ENCODE peak calls at places on chromosomes 4 and X, in five cellular contexts. One of them, this sample, is unnamed.

GRCh38 chr4:128242601-128243000 is 45.0 kb downstream of the PGRMC2 start:
- DNase-seq in transverse colon: no peak
- DNase-seq in ovary: no peak
- DNase-seq in OCI-LY7: no peak
- DNase-seq in dorsolateral prefrontal cortex: no peak
- DNase-seq in this sample: no peak

GRCh38 chr4:152690706-152691651 is 11.2 kb upstream of the TMEM154 start:
- DNase-seq in dorsolateral prefrontal cortex: no peak
- DNase-seq in transverse colon: no peak
- DNase-seq in OCI-LY7: no peak
- DNase-seq in ovary: no peak
- DNase-seq in this sample: no peak

GRCh38 chr4:141416219-141416618 is 195.5 kb downstream of the ZNF330 start:
- DNase-seq in dorsolateral prefrontal cortex: no peak
- DNase-seq in OCI-LY7: no peak
- DNase-seq in ovary: no peak
- DNase-seq in transverse colon: no peak
- DNase-seq in this sample: no peak

GRCh38 chr4:79325864-79326328 is at the start of gene NAA11:
- DNase-seq in OCI-LY7: no peak
- DNase-seq in ovary: no peak
- DNase-seq in dorsolateral prefrontal cortex: no peak
- DNase-seq in transverse colon: no peak
- DNase-seq in this sample: no peak

GRCh38 chrX:148037020-148037419 is 55.9 kb downstream of the FMR1NB start:
- DNase-seq in transverse colon: no peak
- DNase-seq in ovary: no peak
- DNase-seq in dorsolateral prefrontal cortex: no peak
- DNase-seq in OCI-LY7: no peak
- DNase-seq in this sample: no peak

GRCh38 chrX:72142094-72142843 is 10.6 kb upstream of the RTL5 start:
- DNase-seq in ovary: no peak
- DNase-seq in OCI-LY7: no peak
- DNase-seq in dorsolateral prefrontal cortex: no peak
- DNase-seq in transverse colon: no peak
- DNase-seq in this sample: no peak

GRCh38 chrX:1591863-1592127 is 391 bp downstream of the AKAP17A start:
- DNase-seq in transverse colon: no peak
- DNase-seq in OCI-LY7: no peak
- DNase-seq in ovary: no peak
- DNase-seq in dorsolateral prefrontal cortex: no peak
- DNase-seq in this sample: no peak

GRCh38 chrX:47168495-47169073 is 23.6 kb downstream of the RBM10 start:
- DNase-seq in OCI-LY7: no peak
- DNase-seq in dorsolateral prefrontal cortex: no peak
- DNase-seq in ovary: peak
- DNase-seq in transverse colon: no peak
- DNase-seq in this sample: no peak

GRCh38 chrX:18534949-18535348 is 109.5 kb downstream of the CDKL5 start:
- DNase-seq in OCI-LY7: no peak
- DNase-seq in dorsolateral prefrontal cortex: no peak
- DNase-seq in ovary: no peak
- DNase-seq in transverse colon: no peak
- DNase-seq in this sample: no peak

GRCh38 chr4:81255524-81255923 is 40.5 kb upstream of the PRKG2 start:
- DNase-seq in OCI-LY7: no peak
- DNase-seq in transverse colon: no peak
- DNase-seq in ovary: no peak
- DNase-seq in dorsolateral prefrontal cortex: no peak
- DNase-seq in this sample: no peak

GRCh38 chr4:161577604-161578301 is 586.0 kb downstream of the FSTL5 start:
- DNase-seq in transverse colon: no peak
- DNase-seq in dorsolateral prefrontal cortex: no peak
- DNase-seq in ovary: no peak
- DNase-seq in OCI-LY7: no peak
- DNase-seq in this sample: no peak

GRCh38 chr4:2827071-2827873 is 16.4 kb upstream of the ADD1 start:
- DNase-seq in dorsolateral prefrontal cortex: peak
- DNase-seq in ovary: peak
- DNase-seq in transverse colon: no peak
- DNase-seq in OCI-LY7: no peak
- DNase-seq in this sample: no peak

GRCh38 chr4:26238782-26239647 is 81.8 kb upstream of the RBPJ start:
- DNase-seq in transverse colon: no peak
- DNase-seq in dorsolateral prefrontal cortex: no peak
- DNase-seq in OCI-LY7: no peak
- DNase-seq in ovary: no peak
- DNase-seq in this sample: no peak

GRCh38 chr4:40749717-40750460 is at the start of gene NSUN7:
- DNase-seq in ovary: peak
- DNase-seq in transverse colon: peak
- DNase-seq in dorsolateral prefrontal cortex: no peak
- DNase-seq in OCI-LY7: peak
- DNase-seq in this sample: peak

GRCh38 chrX:15451913-15452312 is 41.2 kb downstream of the PIR start:
- DNase-seq in transverse colon: no peak
- DNase-seq in OCI-LY7: no peak
- DNase-seq in dorsolateral prefrontal cortex: no peak
- DNase-seq in ovary: peak
- DNase-seq in this sample: no peak

GRCh38 chrX:22365460-22365859 is 92.7 kb downstream of the CBLL2 start:
- DNase-seq in dorsolateral prefrontal cortex: no peak
- DNase-seq in OCI-LY7: no peak
- DNase-seq in ovary: no peak
- DNase-seq in transverse colon: no peak
- DNase-seq in this sample: no peak

GRCh38 chr4:74293558-74293957 is 14.7 kb upstream of the EPGN start:
- DNase-seq in dorsolateral prefrontal cortex: no peak
- DNase-seq in transverse colon: no peak
- DNase-seq in ovary: no peak
- DNase-seq in OCI-LY7: no peak
- DNase-seq in this sample: no peak

GRCh38 chr4:87268401-87268800 is 48.0 kb upstream of the KLHL8 start:
- DNase-seq in OCI-LY7: no peak
- DNase-seq in ovary: no peak
- DNase-seq in dorsolateral prefrontal cortex: no peak
- DNase-seq in transverse colon: no peak
- DNase-seq in this sample: no peak

GRCh38 chr4:154024097-154024496 is 235.2 kb upstream of the SFRP2 start:
- DNase-seq in OCI-LY7: no peak
- DNase-seq in transverse colon: no peak
- DNase-seq in ovary: no peak
- DNase-seq in dorsolateral prefrontal cortex: no peak
- DNase-seq in this sample: no peak

GRCh38 chrX:154014429-154015380 is 5.0 kb downstream of the IRAK1 start:
- DNase-seq in dorsolateral prefrontal cortex: no peak
- DNase-seq in ovary: no peak
- DNase-seq in transverse colon: no peak
- DNase-seq in OCI-LY7: no peak
- DNase-seq in this sample: no peak

GRCh38 chrX:38819709-38820108 is 18.4 kb downstream of the MID1IP1 start:
- DNase-seq in dorsolateral prefrontal cortex: no peak
- DNase-seq in transverse colon: no peak
- DNase-seq in OCI-LY7: no peak
- DNase-seq in ovary: no peak
- DNase-seq in this sample: no peak

GRCh38 chrX:134186362-134187121 is 50.4 kb upstream of the CCDC160 start:
- DNase-seq in ovary: no peak
- DNase-seq in dorsolateral prefrontal cortex: no peak
- DNase-seq in OCI-LY7: no peak
- DNase-seq in transverse colon: peak
- DNase-seq in this sample: no peak

GRCh38 chr4:3461515-3462291 is 1.4 kb upstream of the DOK7 start:
- DNase-seq in transverse colon: peak
- DNase-seq in dorsolateral prefrontal cortex: peak
- DNase-seq in ovary: no peak
- DNase-seq in OCI-LY7: no peak
- DNase-seq in this sample: no peak

GRCh38 chr4:27662426-27662825 is 801.8 kb downstream of the STIM2 start:
- DNase-seq in OCI-LY7: no peak
- DNase-seq in dorsolateral prefrontal cortex: no peak
- DNase-seq in transverse colon: no peak
- DNase-seq in ovary: no peak
- DNase-seq in this sample: no peak

GRCh38 chr4:37446016-37446415 is 201.5 kb downstream of the NWD2 start:
- DNase-seq in ovary: no peak
- DNase-seq in dorsolateral prefrontal cortex: no peak
- DNase-seq in OCI-LY7: no peak
- DNase-seq in transverse colon: no peak
- DNase-seq in this sample: no peak

GRCh38 chr4:53055274-53055673 is 193.2 kb downstream of the RASL11B start:
- DNase-seq in OCI-LY7: no peak
- DNase-seq in ovary: no peak
- DNase-seq in dorsolateral prefrontal cortex: no peak
- DNase-seq in transverse colon: no peak
- DNase-seq in this sample: no peak

GRCh38 chrX:109974906-109975655 is 27.8 kb upstream of the TMEM164 start:
- DNase-seq in OCI-LY7: no peak
- DNase-seq in transverse colon: no peak
- DNase-seq in ovary: no peak
- DNase-seq in dorsolateral prefrontal cortex: no peak
- DNase-seq in this sample: no peak

GRCh38 chr4:183254162-183254561 is 65.9 kb downstream of the CLDN22 start:
- DNase-seq in dorsolateral prefrontal cortex: no peak
- DNase-seq in ovary: no peak
- DNase-seq in transverse colon: no peak
- DNase-seq in OCI-LY7: no peak
- DNase-seq in this sample: no peak

GRCh38 chr4:7101692-7102515 is 34.0 kb upstream of the GRPEL1 start:
- DNase-seq in dorsolateral prefrontal cortex: peak
- DNase-seq in OCI-LY7: peak
- DNase-seq in ovary: peak
- DNase-seq in transverse colon: peak
- DNase-seq in this sample: no peak

GRCh38 chr4:113636438-113636818 is 125.1 kb downstream of the CAMK2D start:
- DNase-seq in dorsolateral prefrontal cortex: no peak
- DNase-seq in transverse colon: no peak
- DNase-seq in ovary: no peak
- DNase-seq in OCI-LY7: peak
- DNase-seq in this sample: no peak
- TF ChIP-seq CTCF in dorsolateral prefrontal cortex: no peak
- TF ChIP-seq CTCF in transverse colon: no peak
- TF ChIP-seq CTCF in ovary: no peak
- TF ChIP-seq CTCF in OCI-LY7: peak
- TF ChIP-seq CTCF in this sample: no peak

GRCh38 chr4:104017213-104017612 is 297.4 kb upstream of the TACR3 start:
- DNase-seq in dorsolateral prefrontal cortex: no peak
- DNase-seq in ovary: no peak
- DNase-seq in transverse colon: no peak
- DNase-seq in OCI-LY7: no peak
- DNase-seq in this sample: no peak

GRCh38 chr4:104020641-104021040 is 300.9 kb upstream of the TACR3 start:
- DNase-seq in ovary: no peak
- DNase-seq in dorsolateral prefrontal cortex: no peak
- DNase-seq in transverse colon: no peak
- DNase-seq in OCI-LY7: no peak
- DNase-seq in this sample: no peak

GRCh38 chr4:104015680-104016079 is 295.9 kb upstream of the TACR3 start:
- DNase-seq in transverse colon: no peak
- DNase-seq in dorsolateral prefrontal cortex: no peak
- DNase-seq in OCI-LY7: peak
- DNase-seq in ovary: no peak
- DNase-seq in this sample: no peak
- TF ChIP-seq CTCF in transverse colon: no peak
- TF ChIP-seq CTCF in dorsolateral prefrontal cortex: peak
- TF ChIP-seq CTCF in OCI-LY7: peak
- TF ChIP-seq CTCF in ovary: no peak
- TF ChIP-seq CTCF in this sample: peak

DNA sequence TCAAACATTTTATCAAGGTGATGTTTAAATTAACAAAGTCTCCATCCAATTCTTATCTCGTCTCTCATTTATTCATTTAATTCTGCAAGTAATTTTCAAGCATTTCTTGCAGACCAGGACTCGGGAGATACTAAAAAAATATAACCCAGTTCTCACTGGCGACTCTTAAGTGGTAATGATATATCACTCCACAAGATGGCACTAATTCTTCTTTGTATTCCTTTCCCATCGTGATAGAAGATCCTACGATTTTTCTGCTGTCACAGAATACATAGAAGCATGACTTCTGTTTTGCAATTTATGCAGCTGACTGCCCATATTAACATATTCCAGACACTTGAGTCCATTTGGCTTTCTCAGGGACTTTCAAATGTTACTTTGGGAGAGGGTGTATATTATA is 64.0 kb upstream of the FGF13 start:
- DNase-seq in ovary: no peak
- DNase-seq in dorsolateral prefrontal cortex: no peak
- DNase-seq in OCI-LY7: peak
- DNase-seq in transverse colon: no peak
- DNase-seq in this sample: no peak
- TF ChIP-seq CTCF in ovary: no peak
- TF ChIP-seq CTCF in dorsolateral prefrontal cortex: peak
- TF ChIP-seq CTCF in OCI-LY7: peak
- TF ChIP-seq CTCF in transverse colon: peak
- TF ChIP-seq CTCF in this sample: peak

GRCh38 chr4:139622856-139623255 is 42.8 kb upstream of the MGST2 start:
- DNase-seq in OCI-LY7: no peak
- DNase-seq in transverse colon: no peak
- DNase-seq in dorsolateral prefrontal cortex: no peak
- DNase-seq in ovary: no peak
- DNase-seq in this sample: no peak

GRCh38 chr4:139619644-139620043 is 46.0 kb upstream of the MGST2 start:
- DNase-seq in OCI-LY7: peak
- DNase-seq in ovary: no peak
- DNase-seq in dorsolateral prefrontal cortex: no peak
- DNase-seq in transverse colon: no peak
- DNase-seq in this sample: no peak

DNA sequence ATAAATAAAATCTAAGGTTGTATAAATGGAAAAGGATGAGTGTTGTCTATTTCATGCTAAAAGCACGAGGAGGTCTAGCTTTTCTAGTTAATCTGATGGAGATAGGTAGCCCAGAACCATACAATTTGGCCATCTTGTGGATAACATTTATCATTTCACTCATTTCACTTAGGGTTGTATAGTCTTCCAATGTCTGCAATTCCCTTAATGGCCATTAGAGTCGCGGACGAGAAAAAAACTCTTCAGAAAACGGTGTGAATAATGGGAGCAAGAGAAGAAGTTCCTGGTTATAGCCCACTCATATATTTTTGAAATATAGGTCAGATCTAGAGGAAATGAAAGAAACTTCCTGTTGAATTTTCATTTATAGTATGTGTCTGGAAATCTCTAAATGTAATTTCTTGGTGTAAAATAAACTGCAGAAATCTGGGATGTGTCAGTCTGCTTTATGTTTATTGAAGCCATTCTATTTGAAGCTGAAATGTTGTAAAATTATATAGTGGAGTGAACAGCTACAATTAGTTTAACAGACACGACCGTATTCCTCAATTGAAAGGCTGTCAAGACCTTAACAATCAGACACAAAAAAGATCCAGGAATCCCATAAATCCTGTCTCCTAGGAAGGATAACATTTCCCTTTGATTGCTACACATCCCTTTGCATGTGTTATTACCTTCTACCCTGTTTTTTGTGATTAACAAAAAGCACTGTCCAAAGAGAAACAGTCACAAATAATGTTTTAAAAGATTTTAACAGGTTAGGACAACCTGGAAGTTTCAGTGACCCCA is 47.7 kb upstream of the MGST2 start:
- DNase-seq in transverse colon: no peak
- DNase-seq in dorsolateral prefrontal cortex: no peak
- DNase-seq in OCI-LY7: peak
- DNase-seq in ovary: no peak
- DNase-seq in this sample: no peak
- TF ChIP-seq CTCF in transverse colon: peak
- TF ChIP-seq CTCF in dorsolateral prefrontal cortex: peak
- TF ChIP-seq CTCF in OCI-LY7: peak
- TF ChIP-seq CTCF in ovary: no peak
- TF ChIP-seq CTCF in this sample: peak

This sample was measured in type B pancreatic cell.